ENCODE peak calls at places on chromosome 21, in four cellular contexts. R, Q, W and V are unnamed samples.

GRCh38 chr21:45401916-45402900 is 2.8 kb upstream of the COL18A1 start:
- DNase-seq in R (no peak), Q (no peak), W (no peak), V (no peak)

GRCh38 chr21:31514598-31514997 is 144.9 kb upstream of the SOD1 start:
- DNase-seq in R (no peak), Q (no peak), W (no peak), V (no peak)

GRCh38 chr21:42120056-42120903 is 49.2 kb downstream of the UMODL1 start:
- DNase-seq in R (no peak), Q (peak; percentile 80), W (no peak), V (no peak)

GRCh38 chr21:29860346-29860745 is 79.5 kb downstream of the GRIK1 start:
- DNase-seq in R (no peak), Q (no peak), W (no peak), V (no peak)

GRCh38 chr21:33936221-33937038 is 20.8 kb upstream of the ATP5PO start:
- DNase-seq in R (no peak), Q (no peak), W (no peak), V (peak; percentile 31)

GRCh38 chr21:45845790-45846130 is 135.8 kb upstream of the COL6A1 start:
- DNase-seq in R (no peak), Q (no peak), W (no peak), V (no peak)

GRCh38 chr21:40699366-40699765 is 147.6 kb downstream of the DSCAM start:
- DNase-seq in R (no peak), Q (no peak), W (no peak), V (no peak)

GRCh38 chr21:28737671-28738279 is 254.9 kb downstream of the LTN1 start:
- DNase-seq in R (no peak), Q (no peak), W (no peak), V (no peak)

GRCh38 chr21:31111093-31111492 is 72.8 kb upstream of the KRTAP19-8 start:
- DNase-seq in R (no peak), Q (no peak), W (no peak), V (no peak)

GRCh38 chr21:32281531-32281930 is 2.7 kb upstream of the MIS18A start:
- DNase-seq in R (no peak), Q (no peak), W (no peak), V (no peak)

GRCh38 chr21:44618909-44619308 is 7.0 kb downstream of the KRTAP10-8 start:
- DNase-seq in R (no peak), Q (no peak), W (no peak), V (peak; percentile 50)

GRCh38 chr21:25997788-25998611 is 172.6 kb downstream of the APP start:
- DNase-seq in R (no peak), Q (peak; percentile 99), W (no peak), V (no peak)

GRCh38 chr21:45309069-45309521 is 21.4 kb upstream of the POFUT2 start:
- DNase-seq in R (no peak), Q (no peak), W (no peak), V (no peak)

GRCh38 chr21:14088391-14088790 is 122.4 kb downstream of the LIPI start:
- DNase-seq in R (no peak), Q (no peak), W (no peak), V (no peak)

GRCh38 chr21:9755611-9756010 is 765.8 kb upstream of the TPTE start:
- DNase-seq in R (no peak), Q (no peak), W (no peak), V (no peak)

GRCh38 chr21:33760641-33761103 is 118.4 kb downstream of the ITSN1 start:
- DNase-seq in R (no peak), Q (no peak), W (no peak), V (no peak)

GRCh38 chr21:41752231-41752681 is 14.6 kb downstream of the RIPK4 start:
- DNase-seq in R (no peak), Q (no peak), W (no peak), V (no peak)

GRCh38 chr21:17506936-17507335 is 5.9 kb upstream of the CXADR start:
- DNase-seq in R (no peak), Q (no peak), W (no peak), V (no peak)

GRCh38 chr21:43659136-43660000 is at the start of the genes HSF2BP and RRP1B:
- DNase-seq in R (no peak), Q (peak; percentile 84), W (peak; percentile 97), V (peak; percentile 78)

GRCh38 chr21:25031750-25032149 is 575.5 kb downstream of the MRPL39 start:
- DNase-seq in R (no peak), Q (no peak), W (no peak), V (no peak)

GRCh38 chr21:32826317-32827167 is 55.0 kb upstream of the PAXBP1 start:
- DNase-seq in R (peak; percentile 32), Q (peak; percentile 33), W (peak; percentile 70), V (no peak)

GRCh38 chr21:37257967-37258877 is 8.9 kb downstream of the VPS26C start:
- DNase-seq in R (no peak), Q (peak; percentile 89), W (peak; percentile 87), V (peak; percentile 72)